ENCODE peak calls at places on chromosomes 6 and 20, in seven cellular contexts. X, V, D, W, J, A and U are unnamed samples.

GRCh38 chr20:59003836-59004492 is 3.1 kb downstream of the CTSZ start:
- DNase-seq in X (no peak), V (no peak), D (no peak), W (no peak), J (no peak), A (no peak), U (no peak)

GRCh38 chr20:45969712-45970634 is 2.0 kb downstream of the ZNF335 start:
- DNase-seq in X (peak; percentile 78), V (peak; percentile 31), D (no peak), W (peak; percentile 68), J (peak; percentile 54), A (no peak), U (peak; percentile 73)

GRCh38 chr6:7108964-7109836 is 1.4 kb downstream of the RREB1 start:
- DNase-seq in X (peak; percentile 83), V (peak; percentile 43), D (no peak), W (peak; percentile 82), J (peak; percentile 49), A (peak; percentile 27), U (peak; percentile 49)

GRCh38 chr6:4637691-4638433 is 138.3 kb upstream of the CDYL start:
- DNase-seq in X (peak; percentile 56), V (no peak), D (no peak), W (peak; percentile 77), J (peak; percentile 24), A (no peak), U (no peak)

GRCh38 chr20:62156592-62157386 is 13.2 kb downstream of the SS18L1 start:
- DNase-seq in X (peak; percentile 58), V (peak; percentile 79), D (no peak), W (peak; percentile 88), J (peak; percentile 43), A (peak; percentile 21), U (peak; percentile 99)

GRCh38 chr20:11091496-11091895 is 417.7 kb upstream of the JAG1 start:
- DNase-seq in X (peak; percentile 42), V (no peak), D (no peak), W (no peak), J (no peak), A (no peak), U (no peak)

GRCh38 chr6:117573006-117573680 is 29.2 kb downstream of the GOPC start:
- DNase-seq in X (no peak), V (no peak), D (no peak), W (no peak), J (no peak), A (no peak), U (no peak)

GRCh38 chr20:50680106-50680960 is 11.0 kb downstream of the RIPOR3 start:
- DNase-seq in X (no peak), V (no peak), D (no peak), W (peak; percentile 43), J (no peak), A (no peak), U (no peak)

GRCh38 chr6:35601331-35602132 is 87.2 kb downstream of the FKBP5 start:
- DNase-seq in X (peak; percentile 93), V (peak; percentile 58), D (no peak), W (peak; percentile 53), J (no peak), A (peak; percentile 17), U (no peak)

GRCh38 chr6:45590225-45590624 is 212.5 kb upstream of the SUPT3H start:
- DNase-seq in X (peak; percentile 42), V (no peak), D (no peak), W (no peak), J (peak; percentile 26), A (no peak), U (no peak)

GRCh38 chr6:85771925-85772430 is 129.3 kb upstream of the SYNCRIP start:
- DNase-seq in X (no peak), V (no peak), D (no peak), W (no peak), J (no peak), A (no peak), U (no peak)